ENCODE peak calls at places on chromosomes 13 and 19, in nine cellular contexts. One of them, this sample, is unnamed.

GRCh38 chr13:49357694-49358093 is 86.2 kb downstream of the CAB39L start:
- DNase-seq in HCT116: no peak
- DNase-seq in sigmoid colon: peak
- DNase-seq in prostate gland: no peak
- DNase-seq in SK-N-SH: no peak
- DNase-seq in K562: no peak
- DNase-seq in transverse colon: no peak
- DNase-seq in suprapubic skin: no peak
- DNase-seq in GM23338: no peak
- DNase-seq in this sample: no peak

GRCh38 chr19:44635581-44636438 is 7.9 kb upstream of the PVR start:
- DNase-seq in HCT116: no peak
- DNase-seq in sigmoid colon: no peak
- DNase-seq in prostate gland: no peak
- DNase-seq in SK-N-SH: no peak
- DNase-seq in K562: no peak
- DNase-seq in transverse colon: no peak
- DNase-seq in suprapubic skin: no peak
- DNase-seq in GM23338: no peak
- DNase-seq in this sample: no peak

GRCh38 chr13:55999709-56000108 is 1141.0 kb upstream of the PRR20A start:
- DNase-seq in HCT116: no peak
- DNase-seq in sigmoid colon: no peak
- DNase-seq in prostate gland: no peak
- DNase-seq in SK-N-SH: no peak
- DNase-seq in K562: no peak
- DNase-seq in transverse colon: no peak
- DNase-seq in suprapubic skin: no peak
- DNase-seq in GM23338: peak
- DNase-seq in this sample: no peak

GRCh38 chr13:78241278-78241919 is 322.8 kb upstream of the EDNRB start:
- DNase-seq in HCT116: no peak
- DNase-seq in sigmoid colon: no peak
- DNase-seq in prostate gland: no peak
- DNase-seq in SK-N-SH: peak
- DNase-seq in K562: peak
- DNase-seq in transverse colon: peak
- DNase-seq in suprapubic skin: no peak
- DNase-seq in GM23338: peak
- DNase-seq in this sample: no peak

GRCh38 chr19:45163156-45163555 is 2.4 kb upstream of the NKPD1 start:
- DNase-seq in HCT116: no peak
- DNase-seq in sigmoid colon: no peak
- DNase-seq in prostate gland: no peak
- DNase-seq in SK-N-SH: no peak
- DNase-seq in K562: no peak
- DNase-seq in transverse colon: no peak
- DNase-seq in suprapubic skin: no peak
- DNase-seq in GM23338: no peak
- DNase-seq in this sample: no peak

GRCh38 chr19:16825312-16826168 is 3.7 kb upstream of the SIN3B start:
- DNase-seq in HCT116: no peak
- DNase-seq in sigmoid colon: peak
- DNase-seq in prostate gland: peak
- DNase-seq in SK-N-SH: peak
- DNase-seq in K562: no peak
- DNase-seq in transverse colon: peak
- DNase-seq in suprapubic skin: peak
- DNase-seq in GM23338: peak
- DNase-seq in this sample: peak

GRCh38 chr19:5623397-5624153 is 692 bp downstream of the SAFB start:
- DNase-seq in HCT116: no peak
- DNase-seq in sigmoid colon: no peak
- DNase-seq in prostate gland: no peak
- DNase-seq in SK-N-SH: peak
- DNase-seq in K562: no peak
- DNase-seq in transverse colon: peak
- DNase-seq in suprapubic skin: no peak
- DNase-seq in GM23338: no peak
- DNase-seq in this sample: no peak

GRCh38 chr13:77507931-77508776 is 27.4 kb upstream of the SCEL start:
- DNase-seq in HCT116: peak
- DNase-seq in sigmoid colon: no peak
- DNase-seq in prostate gland: peak
- DNase-seq in SK-N-SH: no peak
- DNase-seq in K562: no peak
- DNase-seq in transverse colon: no peak
- DNase-seq in suprapubic skin: no peak
- DNase-seq in GM23338: no peak
- DNase-seq in this sample: no peak

GRCh38 chr19:5803752-5804515 is 933 bp upstream of the NRTN start:
- DNase-seq in HCT116: peak
- DNase-seq in sigmoid colon: peak
- DNase-seq in prostate gland: peak
- DNase-seq in SK-N-SH: peak
- DNase-seq in K562: peak
- DNase-seq in transverse colon: peak
- DNase-seq in suprapubic skin: peak
- DNase-seq in GM23338: peak
- DNase-seq in this sample: peak

GRCh38 chr13:41459754-41460111 is 2.4 kb downstream of the RGCC start:
- DNase-seq in HCT116: no peak
- DNase-seq in sigmoid colon: no peak
- DNase-seq in prostate gland: no peak
- DNase-seq in SK-N-SH: no peak
- DNase-seq in K562: no peak
- DNase-seq in transverse colon: no peak
- DNase-seq in suprapubic skin: no peak
- DNase-seq in GM23338: no peak
- DNase-seq in this sample: no peak

GRCh38 chr19:31725051-31725450 is 375.8 kb upstream of the TSHZ3 start:
- DNase-seq in HCT116: no peak
- DNase-seq in sigmoid colon: no peak
- DNase-seq in prostate gland: no peak
- DNase-seq in SK-N-SH: no peak
- DNase-seq in K562: no peak
- DNase-seq in transverse colon: no peak
- DNase-seq in suprapubic skin: no peak
- DNase-seq in GM23338: peak
- DNase-seq in this sample: no peak

GRCh38 chr19:8259922-8260247 is 48.3 kb downstream of the CD320 start:
- DNase-seq in HCT116: no peak
- DNase-seq in sigmoid colon: peak
- DNase-seq in prostate gland: no peak
- DNase-seq in SK-N-SH: no peak
- DNase-seq in K562: no peak
- DNase-seq in transverse colon: no peak
- DNase-seq in suprapubic skin: no peak
- DNase-seq in GM23338: no peak
- DNase-seq in this sample: no peak

GRCh38 chr13:48603375-48603774 is 50.4 kb upstream of the CYSLTR2 start:
- DNase-seq in HCT116: no peak
- DNase-seq in sigmoid colon: no peak
- DNase-seq in prostate gland: no peak
- DNase-seq in SK-N-SH: no peak
- DNase-seq in K562: no peak
- DNase-seq in transverse colon: no peak
- DNase-seq in suprapubic skin: no peak
- DNase-seq in GM23338: no peak
- DNase-seq in this sample: no peak

GRCh38 chr13:73740681-73741080 is 393.5 kb downstream of the KLF12 start:
- DNase-seq in HCT116: no peak
- DNase-seq in sigmoid colon: no peak
- DNase-seq in prostate gland: no peak
- DNase-seq in SK-N-SH: no peak
- DNase-seq in K562: no peak
- DNase-seq in transverse colon: no peak
- DNase-seq in suprapubic skin: no peak
- DNase-seq in GM23338: no peak
- DNase-seq in this sample: no peak

GRCh38 chr13:23147827-23148226 is 33.0 kb upstream of the SGCG start:
- DNase-seq in HCT116: no peak
- DNase-seq in sigmoid colon: no peak
- DNase-seq in prostate gland: no peak
- DNase-seq in SK-N-SH: no peak
- DNase-seq in K562: no peak
- DNase-seq in transverse colon: no peak
- DNase-seq in suprapubic skin: no peak
- DNase-seq in GM23338: peak
- DNase-seq in this sample: no peak

GRCh38 chr13:110015253-110015652 is 228.9 kb upstream of the IRS2 start:
- DNase-seq in HCT116: no peak
- DNase-seq in sigmoid colon: no peak
- DNase-seq in prostate gland: peak
- DNase-seq in SK-N-SH: no peak
- DNase-seq in K562: no peak
- DNase-seq in transverse colon: no peak
- DNase-seq in suprapubic skin: no peak
- DNase-seq in GM23338: no peak
- DNase-seq in this sample: peak

GRCh38 chr13:101916108-101916757 is 463.8 kb downstream of the ITGBL1 start:
- DNase-seq in HCT116: no peak
- DNase-seq in sigmoid colon: no peak
- DNase-seq in prostate gland: no peak
- DNase-seq in SK-N-SH: peak
- DNase-seq in K562: no peak
- DNase-seq in transverse colon: no peak
- DNase-seq in suprapubic skin: no peak
- DNase-seq in GM23338: peak
- DNase-seq in this sample: no peak

DNA sequence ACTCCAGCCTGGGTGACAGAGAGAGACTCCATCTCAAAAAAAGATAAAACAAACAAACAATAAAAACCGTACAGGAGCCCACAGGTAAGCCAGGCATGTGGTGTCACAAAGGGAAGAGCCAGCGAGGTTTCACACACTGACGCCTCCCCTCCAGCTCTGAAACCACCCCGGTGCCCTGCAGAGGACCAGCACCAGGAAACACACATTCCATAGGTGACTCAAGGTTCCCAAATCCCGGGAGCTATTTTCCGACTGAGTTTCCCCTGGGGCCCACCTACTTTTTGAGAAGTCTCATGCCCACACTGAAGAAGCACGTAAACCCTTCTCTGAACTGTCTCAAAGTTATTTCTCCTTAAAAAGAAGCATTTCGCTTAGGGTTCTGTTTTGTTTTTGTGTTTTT is 40.3 kb downstream of the RHPN2 start:
- DNase-seq in HCT116: peak
- DNase-seq in sigmoid colon: no peak
- DNase-seq in prostate gland: no peak
- DNase-seq in SK-N-SH: no peak
- DNase-seq in K562: no peak
- DNase-seq in transverse colon: no peak
- DNase-seq in suprapubic skin: no peak
- DNase-seq in GM23338: no peak
- DNase-seq in this sample: no peak
- TF ChIP-seq POLR2AphosphoS5 in HCT116: no peak
- TF ChIP-seq POLR2AphosphoS5 in sigmoid colon: no peak
- TF ChIP-seq POLR2AphosphoS5 in prostate gland: no peak
- TF ChIP-seq POLR2AphosphoS5 in SK-N-SH: no peak
- TF ChIP-seq POLR2AphosphoS5 in K562: no peak
- TF ChIP-seq POLR2AphosphoS5 in transverse colon: no peak
- TF ChIP-seq POLR2AphosphoS5 in suprapubic skin: no peak
- TF ChIP-seq POLR2AphosphoS5 in GM23338: no peak
- TF ChIP-seq POLR2AphosphoS5 in this sample: no peak

GRCh38 chr13:99984463-99985242 is 3.1 kb downstream of the ZIC2 start:
- DNase-seq in HCT116: no peak
- DNase-seq in sigmoid colon: no peak
- DNase-seq in prostate gland: no peak
- DNase-seq in SK-N-SH: peak
- DNase-seq in K562: no peak
- DNase-seq in transverse colon: no peak
- DNase-seq in suprapubic skin: no peak
- DNase-seq in GM23338: peak
- DNase-seq in this sample: no peak
- H3K27ac ChIP-seq in HCT116: no peak
- H3K27ac ChIP-seq in sigmoid colon: no peak
- H3K27ac ChIP-seq in prostate gland: no peak
- H3K27ac ChIP-seq in SK-N-SH: no peak
- H3K27ac ChIP-seq in K562: no peak
- H3K27ac ChIP-seq in transverse colon: no peak
- H3K27ac ChIP-seq in suprapubic skin: no peak
- H3K27ac ChIP-seq in GM23338: peak
- H3K27ac ChIP-seq in this sample: no peak

DNA sequence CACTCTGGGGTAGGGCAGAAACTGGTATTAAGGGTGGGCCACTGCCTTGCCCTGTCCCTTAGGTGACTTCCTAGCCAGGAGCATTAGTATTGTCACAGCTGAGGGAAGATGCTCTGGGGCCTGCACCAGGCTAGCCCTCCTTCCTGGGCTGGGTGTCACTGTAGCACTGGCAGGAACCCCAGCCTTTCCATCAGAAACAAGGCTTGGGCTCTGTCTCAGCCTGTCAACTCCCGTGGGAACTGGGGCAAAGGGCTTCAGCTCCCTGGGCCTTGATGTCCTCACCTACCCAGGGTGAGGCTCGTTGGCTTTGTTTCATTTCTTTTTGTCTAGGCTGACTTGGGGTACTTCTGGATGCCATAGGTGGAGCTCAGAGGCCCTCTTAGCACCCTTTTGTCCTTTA is 18.0 kb downstream of the PAF1 start:
- DNase-seq in HCT116: no peak
- DNase-seq in sigmoid colon: no peak
- DNase-seq in prostate gland: no peak
- DNase-seq in SK-N-SH: no peak
- DNase-seq in K562: no peak
- DNase-seq in transverse colon: no peak
- DNase-seq in suprapubic skin: no peak
- DNase-seq in GM23338: no peak
- DNase-seq in this sample: no peak
- H3K4me3 ChIP-seq in HCT116: no peak
- H3K4me3 ChIP-seq in sigmoid colon: no peak
- H3K4me3 ChIP-seq in prostate gland: no peak
- H3K4me3 ChIP-seq in SK-N-SH: no peak
- H3K4me3 ChIP-seq in K562: no peak
- H3K4me3 ChIP-seq in transverse colon: no peak
- H3K4me3 ChIP-seq in suprapubic skin: no peak
- H3K4me3 ChIP-seq in GM23338: no peak
- H3K4me3 ChIP-seq in this sample: no peak

DNA sequence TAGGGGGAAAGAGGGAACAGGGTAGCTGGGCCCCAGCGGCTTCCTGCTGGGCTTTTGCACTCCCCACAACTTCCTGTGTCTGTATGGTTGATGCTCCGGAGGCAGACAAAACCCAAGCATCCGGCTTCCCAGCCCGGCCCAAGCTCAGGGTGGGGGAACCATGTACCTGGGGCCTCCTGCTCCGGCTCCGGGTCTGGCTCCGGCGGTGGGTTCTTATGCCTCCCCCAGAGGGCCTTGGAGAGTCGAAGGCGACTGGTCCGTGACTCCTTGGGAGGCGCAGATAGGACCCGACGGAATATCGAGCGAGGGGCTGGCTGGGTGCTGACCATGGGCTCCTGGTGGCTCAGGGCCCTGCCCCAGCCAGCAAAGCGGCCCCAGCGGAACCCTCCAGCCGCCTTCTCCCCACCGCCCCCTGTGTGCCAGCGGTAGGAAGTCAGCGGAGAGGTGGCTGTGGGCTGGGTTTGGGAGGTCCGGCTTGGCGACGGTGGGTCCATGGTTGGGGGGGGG is 426 bp downstream of the RASAL3 start:
- DNase-seq in HCT116: no peak
- DNase-seq in sigmoid colon: no peak
- DNase-seq in prostate gland: no peak
- DNase-seq in SK-N-SH: no peak
- DNase-seq in K562: no peak
- DNase-seq in transverse colon: peak
- DNase-seq in suprapubic skin: no peak
- DNase-seq in GM23338: peak
- DNase-seq in this sample: peak
- TF ChIP-seq POLR2AphosphoS5 in HCT116: no peak
- TF ChIP-seq POLR2AphosphoS5 in sigmoid colon: no peak
- TF ChIP-seq POLR2AphosphoS5 in prostate gland: no peak
- TF ChIP-seq POLR2AphosphoS5 in SK-N-SH: no peak
- TF ChIP-seq POLR2AphosphoS5 in K562: no peak
- TF ChIP-seq POLR2AphosphoS5 in transverse colon: no peak
- TF ChIP-seq POLR2AphosphoS5 in suprapubic skin: no peak
- TF ChIP-seq POLR2AphosphoS5 in GM23338: no peak
- TF ChIP-seq POLR2AphosphoS5 in this sample: peak